ENCODE peak calls at places on chromosome 1, in ten cellular contexts. M is IMR-90; X is breast epithelium; O is thoracic aorta; E is adrenal gland; U is transverse colon; J is H1; A is CD8-positive, alpha-beta T cell; C is tibial artery; B is sigmoid colon. V is an unnamed sample. For H3K4me1, the result is how much of the 10 kb centered on the place peaks cover.

GRCh38 chr1:209530990-209531389 is 52.5 kb upstream of the CAMK1G start:
- DNase-seq in C (no peak), E (no peak), O (no peak), U (no peak), X (no peak), B (no peak), J (no peak), A (no peak), M (no peak), V (no peak)

GRCh38 chr1:160942926-160943325 is 11.7 kb downstream of the ITLN2 start:
- DNase-seq in M (no peak), J (no peak), A (no peak), E (no peak), C (no peak), U (no peak), O (no peak), B (no peak), X (no peak), V (no peak)

GRCh38 chr1:70542856-70543255 is 131.8 kb downstream of the CTH start:
- DNase-seq in J (no peak), O (no peak), C (no peak), M (no peak), B (no peak), X (no peak), E (no peak), U (no peak), A (no peak), V (no peak)

GRCh38 chr1:57544345-57544744 is 120.5 kb upstream of the DAB1 start:
- DNase-seq in X (no peak), E (no peak), U (no peak), M (no peak), C (no peak), B (no peak), J (no peak), O (no peak), A (no peak), V (no peak)

GRCh38 chr1:205199090-205199930 is 12.2 kb downstream of the DSTYK start:
- DNase-seq in C (no peak), M (peak), X (no peak), E (no peak), U (no peak), A (no peak), O (no peak), J (no peak), B (no peak), V (no peak)

GRCh38 chr1:63322248-63322943 is at the start of gene FOXD3:
- DNase-seq in A (no peak), U (peak), O (no peak), C (no peak), J (peak), B (peak), X (peak), E (peak), M (peak), V (peak)

GRCh38 chr1:197029749-197030148 is 37.3 kb downstream of the F13B start:
- DNase-seq in A (no peak), B (no peak), E (no peak), J (no peak), U (no peak), O (no peak), X (no peak), M (peak), C (no peak), V (no peak)

GRCh38 chr1:150536836-150537731 is 12.1 kb upstream of the ADAMTSL4 start:
- DNase-seq in C (no peak), O (no peak), U (no peak), E (no peak), X (no peak), M (no peak), A (no peak), J (no peak), B (no peak), V (no peak)

GRCh38 chr1:66088787-66089186 is 296.1 kb downstream of the PDE4B start:
- DNase-seq in C (no peak), A (no peak), X (no peak), E (no peak), J (no peak), M (no peak), B (no peak), U (no peak), O (no peak), V (no peak)

GRCh38 chr1:182781849-182782586 is 7.6 kb upstream of the NPL start:
- DNase-seq in X (peak), M (peak), A (peak), B (peak), J (peak), U (peak), O (no peak), E (peak), C (peak), V (peak)

GRCh38 chr1:21775542-21775899 is 7.4 kb downstream of the USP48 start:
- DNase-seq in J (no peak), X (no peak), C (no peak), E (no peak), M (no peak), U (no peak), B (peak), A (no peak), O (no peak), V (no peak)

GRCh38 chr1:48817505-48818114 is 40.9 kb upstream of the BEND5 start:
- DNase-seq in X (no peak), U (peak), M (peak), O (no peak), C (peak), B (peak), A (no peak), E (peak), J (peak), V (peak)

GRCh38 chr1:206035027-206035426 is 11.3 kb upstream of the CTSE start:
- DNase-seq in E (no peak), U (peak), B (no peak), A (no peak), J (peak), X (no peak), C (no peak), M (no peak), O (no peak), V (no peak)

GRCh38 chr1:93842750-93843500 is 36.1 kb downstream of the DNTTIP2 start:
- DNase-seq in O (no peak), M (peak), U (no peak), E (no peak), X (no peak), A (no peak), B (no peak), C (no peak), J (no peak), V (no peak)

GRCh38 chr1:200198247-200198646 is 170.7 kb downstream of the NR5A2 start:
- DNase-seq in M (no peak), E (no peak), O (no peak), A (no peak), C (no peak), B (no peak), U (no peak), J (no peak), X (no peak), V (no peak)

GRCh38 chr1:94325379-94326302 is 88.3 kb upstream of the ARHGAP29 start:
- DNase-seq in J (no peak), U (no peak), E (no peak), C (no peak), B (no peak), A (no peak), X (no peak), M (peak), O (no peak), V (no peak)

GRCh38 chr1:201108614-201109013 is 3.6 kb downstream of the CACNA1S start:
- DNase-seq in J (no peak), O (no peak), C (no peak), E (no peak), U (no peak), B (no peak), M (no peak), A (no peak), X (no peak), V (peak)

GRCh38 chr1:11768821-11769220 is 6.8 kb downstream of the C1orf167 start:
- DNase-seq in U (no peak), J (no peak), O (no peak), M (no peak), E (no peak), B (no peak), X (no peak), A (no peak), C (no peak), V (no peak)

GRCh38 chr1:234875953-234876814 is 252.5 kb downstream of the TOMM20 start:
- DNase-seq in J (no peak), U (peak), B (peak), C (peak), A (no peak), X (no peak), E (peak), O (no peak), M (peak), V (no peak)

GRCh38 chr1:58874757-58875755 is 91.2 kb upstream of the JUN start:
- DNase-seq in C (peak), M (peak), A (no peak), J (no peak), E (no peak), X (no peak), O (no peak), U (no peak), B (peak), V (peak)
- H3K27ac ChIP-seq in C (peak), M (peak), A (no peak), J (peak), E (no peak), X (peak), O (peak), U (peak), B (peak), V (peak)

GRCh38 chr1:6208723-6209660 is 3.1 kb downstream of the RNF207 start:
- DNase-seq in X (no peak), A (no peak), B (no peak), O (no peak), J (peak), E (peak), U (peak), M (peak), C (no peak), V (peak)

GRCh38 chr1:6207921-6208320 is 2.0 kb downstream of the RNF207 start:
- DNase-seq in U (no peak), E (no peak), C (no peak), M (no peak), X (no peak), J (no peak), B (no peak), A (no peak), O (no peak), V (no peak)

GRCh38 chr1:6210606-6211355 is 4.9 kb downstream of the RNF207 start:
- DNase-seq in C (no peak), M (no peak), X (no peak), A (no peak), B (no peak), O (no peak), J (no peak), E (no peak), U (no peak), V (no peak)

GRCh38 chr1:6211731-6212130 is 5.8 kb downstream of the RNF207 start:
- DNase-seq in J (no peak), C (no peak), U (no peak), M (no peak), A (no peak), B (no peak), X (no peak), E (no peak), O (no peak), V (no peak)

DNA sequence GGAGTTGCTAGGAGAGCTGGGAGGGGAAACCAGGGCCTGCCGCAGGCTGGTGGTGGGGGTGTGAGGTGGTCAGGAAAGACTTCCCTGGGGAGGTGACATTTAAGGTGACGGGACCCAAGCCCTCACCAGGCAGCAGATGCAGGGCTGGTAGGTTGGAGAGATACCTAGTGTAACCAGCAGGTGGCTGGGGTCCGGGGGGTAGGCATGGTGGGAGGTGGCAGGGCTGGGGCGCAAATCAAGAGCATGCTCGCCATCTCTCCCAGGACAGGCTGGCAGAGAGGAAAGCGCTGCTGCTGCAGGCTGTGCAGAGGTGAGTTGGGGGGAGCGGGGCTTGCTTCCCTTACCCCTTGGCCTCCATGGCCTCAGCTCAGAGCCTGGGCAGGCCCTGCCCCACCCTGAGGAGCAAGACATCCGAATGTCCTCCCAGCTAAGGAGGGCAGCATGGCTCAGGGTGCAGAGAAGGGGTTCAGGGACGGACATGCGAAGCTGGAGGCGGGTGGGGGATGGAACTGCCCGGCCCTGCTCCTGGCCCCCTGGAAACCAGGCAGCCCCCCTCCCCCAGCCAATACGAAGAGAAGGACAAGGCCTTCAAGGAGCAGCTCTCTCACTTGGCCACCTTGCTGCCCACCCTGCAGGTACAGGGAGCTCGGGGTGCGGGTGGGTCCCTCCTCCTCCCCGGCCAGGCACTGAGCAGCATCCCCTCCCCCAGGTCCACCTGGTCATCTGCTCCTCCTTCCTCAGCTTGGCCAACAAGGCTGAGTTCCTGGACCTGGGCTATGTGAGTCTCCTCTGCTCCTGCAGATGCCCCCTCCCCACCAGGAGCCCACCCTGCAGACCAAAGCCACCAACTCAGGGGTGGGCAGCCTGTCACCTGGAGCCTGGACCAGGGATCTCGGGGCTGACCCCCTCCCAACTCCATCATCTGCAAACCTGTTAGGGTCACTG is 4.0 kb downstream of the RNF207 start:
- DNase-seq in A (no peak), U (no peak), E (no peak), O (no peak), M (no peak), B (no peak), C (no peak), X (no peak), J (peak), V (no peak)
- TF ChIP-seq CTCF in A (no peak), U (no peak), E (no peak), O (no peak), M (peak), B (no peak), C (no peak), X (no peak), J (no peak), V (no peak)

GRCh38 chr1:231610392-231610791 is 16.2 kb upstream of the DISC1 start:
- DNase-seq in E (no peak), M (no peak), B (no peak), O (no peak), C (no peak), U (no peak), A (no peak), X (no peak), J (no peak), V (no peak)

GRCh38 chr1:231612393-231613089 is 14.0 kb upstream of the DISC1 start:
- DNase-seq in J (no peak), U (peak), O (no peak), A (peak), X (no peak), B (no peak), C (no peak), E (no peak), M (no peak), V (no peak)

GRCh38 chr1:231611851-231612250 is 14.7 kb upstream of the DISC1 start:
- DNase-seq in C (no peak), M (no peak), O (no peak), A (no peak), J (no peak), U (no peak), E (no peak), X (no peak), B (no peak), V (no peak)

GRCh38 chr1:231613419-231614349 is 12.9 kb upstream of the DISC1 start:
- DNase-seq in E (no peak), M (no peak), O (no peak), C (no peak), J (no peak), A (no peak), X (no peak), B (no peak), U (no peak), V (no peak)

DNA sequence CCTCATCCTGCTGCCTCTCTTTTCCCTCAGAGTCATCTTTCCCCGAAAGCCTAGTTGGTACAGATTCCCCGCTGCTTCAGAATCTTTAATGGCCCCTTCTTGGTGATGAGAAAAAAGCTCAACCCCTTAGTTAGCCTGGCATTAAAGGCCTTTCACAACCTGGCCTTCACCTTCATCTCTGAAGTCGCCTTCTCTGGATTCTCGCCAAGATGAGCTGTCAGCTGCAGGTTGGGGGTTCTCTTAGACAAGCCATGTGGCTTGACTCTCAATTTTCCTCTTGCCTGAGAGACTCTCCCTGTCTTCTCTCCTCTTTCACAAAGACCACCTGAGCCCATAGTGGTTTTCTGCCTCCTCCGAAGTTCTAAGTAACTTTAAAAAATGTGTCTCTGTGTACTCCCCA is 15.5 kb upstream of the DISC1 start:
- DNase-seq in U (no peak), E (no peak), J (no peak), X (no peak), C (no peak), O (no peak), A (no peak), B (no peak), M (no peak), V (no peak)
- H3K4me1 ChIP-seq in U (under half), E (under half), J (under half), X (under half), C (under half), O (under half), A (half or more), B (under half), M (under half), V (under half)

GRCh38 chr1:90175490-90176157 is 180.7 kb downstream of the ZNF326 start:
- DNase-seq in E (no peak), B (no peak), C (no peak), U (no peak), A (no peak), X (no peak), J (no peak), O (no peak), M (no peak), V (no peak)
- H3K27ac ChIP-seq in E (no peak), B (no peak), C (no peak), U (no peak), A (no peak), X (no peak), J (no peak), O (no peak), M (no peak), V (no peak)

V was measured in psoas muscle.